ENCODE peak calls at places on chromosome 7, in five cellular contexts. Z, J, F, E and Q are unnamed samples.

GRCh38 chr7:115274-115911 is 77.0 kb upstream of the FAM20C start:
- DNase-seq in F (no peak), Z (peak), J (peak), E (no peak), Q (no peak)

GRCh38 chr7:127938588-127938987 is 92.6 kb downstream of the LRRC4 start:
- DNase-seq in J (peak), Z (peak), F (no peak), E (no peak), Q (no peak)

GRCh38 chr7:27491534-27491933 is 171.1 kb downstream of the HIBADH start:
- DNase-seq in E (no peak), F (no peak), Z (no peak), J (no peak), Q (no peak)

GRCh38 chr7:17713584-17713983 is 226.7 kb downstream of the SNX13 start:
- DNase-seq in F (no peak), J (peak), Z (no peak), E (no peak), Q (no peak)

GRCh38 chr7:30778246-30779025 is 7.2 kb downstream of the MINDY4 start:
- DNase-seq in J (peak), F (no peak), E (peak), Z (no peak), Q (no peak)

GRCh38 chr7:149144996-149145850 is 2.0 kb upstream of the ZNF398 start:
- DNase-seq in F (no peak), Z (no peak), E (no peak), J (no peak), Q (peak)

GRCh38 chr7:28573059-28573553 is 160.8 kb downstream of the CREB5 start:
- DNase-seq in J (peak), E (peak), F (no peak), Z (no peak), Q (no peak)

GRCh38 chr7:1228535-1229333 is 3.9 kb upstream of the UNCX start:
- DNase-seq in F (no peak), Z (no peak), J (no peak), E (no peak), Q (no peak)

GRCh38 chr7:30563326-30563942 is 31.2 kb upstream of the GARS1 start:
- DNase-seq in F (no peak), J (peak), E (no peak), Z (no peak), Q (no peak)

GRCh38 chr7:26658080-26658697 is 206.2 kb downstream of the SKAP2 start:
- DNase-seq in F (no peak), J (no peak), Z (no peak), E (no peak), Q (no peak)

GRCh38 chr7:115146148-115146547 is 224.3 kb downstream of the MDFIC start:
- DNase-seq in E (no peak), F (no peak), Z (no peak), J (no peak), Q (no peak)

GRCh38 chr7:145478551-145478950 is 638.0 kb upstream of the CNTNAP2 start:
- DNase-seq in J (no peak), E (no peak), F (no peak), Z (no peak), Q (no peak)

GRCh38 chr7:152661479-152661878 is 14.5 kb downstream of the XRCC2 start:
- DNase-seq in J (no peak), Z (no peak), E (no peak), F (no peak), Q (no peak)

GRCh38 chr7:135185471-135186260 is 15.2 kb upstream of the CYREN start:
- DNase-seq in E (no peak), F (no peak), Z (no peak), J (no peak), Q (no peak)
- TF ChIP-seq POLR2A in E (no peak), F (no peak), Z (no peak), J (no peak), Q (no peak)

GRCh38 chr7:113751547-113751946 is 167.3 kb downstream of the PPP1R3A start:
- DNase-seq in Z (no peak), E (no peak), J (no peak), F (no peak), Q (no peak)
- TF ChIP-seq POLR2A in Z (no peak), E (no peak), J (no peak), F (no peak), Q (no peak)

GRCh38 chr7:158204453-158204852 is 383.2 kb downstream of the PTPRN2 start:
- DNase-seq in Z (no peak), J (no peak), F (no peak), E (no peak), Q (no peak)
- TF ChIP-seq POLR2A in Z (no peak), J (no peak), F (no peak), E (no peak), Q (no peak)

DNA sequence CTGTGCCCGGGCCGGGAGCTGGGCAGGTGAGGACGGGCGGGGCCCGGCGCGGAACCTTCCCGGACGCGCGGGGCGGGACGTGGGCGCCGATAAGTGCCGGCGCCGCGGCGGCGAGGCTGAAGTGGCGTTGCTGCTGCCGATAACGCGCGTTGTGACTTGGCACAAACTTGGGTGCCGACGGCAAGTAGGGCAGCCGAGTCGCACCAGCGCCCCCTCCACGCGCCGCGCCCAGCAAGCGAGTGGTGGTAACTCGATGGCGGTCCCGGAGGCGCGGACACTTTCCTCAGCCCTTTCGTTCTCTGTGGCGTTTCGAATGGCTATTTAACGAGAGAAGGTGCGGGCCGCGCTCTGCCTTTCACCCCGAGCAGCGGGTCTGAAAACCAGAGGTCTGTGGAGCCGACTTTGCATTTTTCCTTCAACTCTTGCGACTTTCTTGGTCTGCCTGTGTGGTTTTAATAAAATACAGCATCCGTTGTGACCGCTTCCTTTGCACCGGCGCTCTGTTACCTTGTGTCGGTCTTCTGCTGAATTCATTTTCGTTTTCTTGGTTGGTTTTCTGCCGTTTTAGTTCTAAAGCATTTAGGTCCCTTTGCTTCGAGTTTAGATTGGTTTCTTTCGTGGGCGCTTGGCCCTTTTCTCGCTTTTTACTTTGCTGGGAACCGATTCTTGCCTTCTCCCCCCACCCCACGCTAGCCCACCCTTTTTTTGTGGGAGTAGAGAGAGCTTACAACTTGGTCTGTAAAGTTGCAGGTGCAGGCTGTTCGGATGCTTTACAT is 704 bp downstream of the STK17A start:
- DNase-seq in F (no peak), Z (peak), E (peak), J (peak), Q (peak)
- TF ChIP-seq POLR2A in F (peak), Z (no peak), E (no peak), J (no peak), Q (peak)

DNA sequence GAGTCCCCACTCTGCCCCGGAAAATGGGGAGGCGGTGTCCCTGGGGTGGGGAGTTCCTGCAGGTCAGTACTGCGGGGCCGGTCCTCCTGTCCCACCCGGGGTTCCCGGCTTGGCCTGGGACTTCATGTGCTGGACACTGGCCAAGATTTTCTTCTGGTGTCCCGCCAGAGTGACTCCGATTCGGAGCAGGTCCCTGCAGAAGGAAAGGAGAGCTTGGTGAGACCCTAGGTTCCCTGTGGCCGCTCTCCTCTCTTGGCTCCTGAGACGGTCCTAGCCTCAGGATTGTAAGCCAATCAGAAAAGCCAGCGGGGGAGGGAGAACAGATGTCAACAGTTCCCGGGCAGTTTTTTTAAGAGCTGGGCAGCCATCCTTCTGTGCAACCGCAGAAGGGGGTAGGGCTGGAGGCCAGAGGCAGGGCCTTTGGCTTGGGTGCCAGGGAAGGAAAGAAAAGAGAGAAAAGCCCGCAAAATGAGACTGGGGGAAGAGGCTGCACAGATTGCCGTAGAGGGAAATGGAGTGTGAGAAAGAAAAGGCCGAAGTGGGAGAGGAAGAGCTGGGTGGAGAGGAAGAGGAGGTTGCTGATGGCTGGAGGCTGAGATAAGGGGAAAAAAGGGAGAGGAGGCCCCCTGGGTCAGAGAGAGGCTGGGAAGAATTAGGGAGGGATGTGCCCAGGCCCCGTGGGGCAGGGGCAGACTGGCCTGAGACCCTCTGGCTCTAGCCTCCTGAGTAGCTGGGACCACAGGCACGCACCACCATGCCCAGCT is 23.7 kb downstream of the EPHB4 start:
- DNase-seq in F (peak), Z (peak), E (peak), J (peak), Q (peak)
- TF ChIP-seq POLR2A in F (no peak), Z (peak), E (no peak), J (no peak), Q (peak)

GRCh38 chr7:102146122-102146521 is 140.5 kb upstream of the SH2B2 start:
- DNase-seq in J (no peak), E (peak), F (no peak), Z (no peak), Q (no peak)
- TF ChIP-seq POLR2A in J (no peak), E (no peak), F (no peak), Z (no peak), Q (no peak)

GRCh38 chr7:32032211-32032610 is 38.0 kb downstream of the PDE1C start:
- DNase-seq in Z (no peak), E (no peak), F (no peak), J (no peak), Q (no peak)

GRCh38 chr7:32034052-32034451 is 36.2 kb downstream of the PDE1C start:
- DNase-seq in E (no peak), J (no peak), F (no peak), Z (no peak), Q (no peak)

GRCh38 chr7:32030904-32031692 is 39.1 kb downstream of the PDE1C start:
- DNase-seq in J (no peak), Z (no peak), F (no peak), E (no peak), Q (no peak)

GRCh38 chr7:32036557-32036956 is 33.6 kb downstream of the PDE1C start:
- DNase-seq in E (no peak), Z (no peak), J (peak), F (no peak), Q (no peak)

DNA sequence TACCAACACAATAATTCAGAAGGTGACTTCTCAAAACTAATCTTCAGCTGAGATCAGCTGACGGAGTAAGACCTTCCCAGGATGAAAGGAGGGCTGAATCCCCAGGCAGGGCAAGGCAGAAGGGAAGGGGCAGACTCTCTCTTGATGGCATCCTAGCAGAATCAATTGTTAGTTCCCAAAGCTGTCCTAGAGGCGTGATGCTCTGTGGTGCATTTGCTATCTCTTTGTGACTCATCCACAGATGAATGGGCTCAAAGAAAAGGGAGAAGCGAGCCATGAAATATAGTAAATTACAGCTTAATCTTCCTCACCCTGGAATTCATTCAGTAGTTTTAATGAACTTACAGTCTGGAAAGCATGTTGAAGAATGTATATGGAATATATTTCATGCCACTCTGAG is 37.2 kb downstream of the PDE1C start:
- DNase-seq in E (no peak), F (no peak), J (no peak), Z (no peak), Q (no peak)
- TF ChIP-seq POLR2A in E (no peak), F (no peak), J (no peak), Z (no peak), Q (no peak)

GRCh38 chr7:45921381-45921698 is 268 bp upstream of the IGFBP3 start:
- DNase-seq in J (no peak), E (peak), F (no peak), Z (no peak), Q (no peak)

GRCh38 chr7:45919231-45919825 is 1.7 kb downstream of the IGFBP3 start:
- DNase-seq in E (no peak), J (no peak), F (no peak), Z (no peak), Q (no peak)

GRCh38 chr7:45921699-45922519 is 837 bp upstream of the IGFBP3 start:
- DNase-seq in Z (no peak), E (peak), J (peak), F (no peak), Q (peak)

GRCh38 chr7:45919947-45920542 is 1.0 kb downstream of the IGFBP3 start:
- DNase-seq in Z (no peak), J (no peak), F (no peak), E (no peak), Q (no peak)

GRCh38 chr7:45920543-45921380 is at the start of gene IGFBP3:
- DNase-seq in E (peak), Z (no peak), F (no peak), J (peak), Q (peak)
- TF ChIP-seq POLR2A in E (no peak), Z (no peak), F (no peak), J (peak), Q (no peak)

DNA sequence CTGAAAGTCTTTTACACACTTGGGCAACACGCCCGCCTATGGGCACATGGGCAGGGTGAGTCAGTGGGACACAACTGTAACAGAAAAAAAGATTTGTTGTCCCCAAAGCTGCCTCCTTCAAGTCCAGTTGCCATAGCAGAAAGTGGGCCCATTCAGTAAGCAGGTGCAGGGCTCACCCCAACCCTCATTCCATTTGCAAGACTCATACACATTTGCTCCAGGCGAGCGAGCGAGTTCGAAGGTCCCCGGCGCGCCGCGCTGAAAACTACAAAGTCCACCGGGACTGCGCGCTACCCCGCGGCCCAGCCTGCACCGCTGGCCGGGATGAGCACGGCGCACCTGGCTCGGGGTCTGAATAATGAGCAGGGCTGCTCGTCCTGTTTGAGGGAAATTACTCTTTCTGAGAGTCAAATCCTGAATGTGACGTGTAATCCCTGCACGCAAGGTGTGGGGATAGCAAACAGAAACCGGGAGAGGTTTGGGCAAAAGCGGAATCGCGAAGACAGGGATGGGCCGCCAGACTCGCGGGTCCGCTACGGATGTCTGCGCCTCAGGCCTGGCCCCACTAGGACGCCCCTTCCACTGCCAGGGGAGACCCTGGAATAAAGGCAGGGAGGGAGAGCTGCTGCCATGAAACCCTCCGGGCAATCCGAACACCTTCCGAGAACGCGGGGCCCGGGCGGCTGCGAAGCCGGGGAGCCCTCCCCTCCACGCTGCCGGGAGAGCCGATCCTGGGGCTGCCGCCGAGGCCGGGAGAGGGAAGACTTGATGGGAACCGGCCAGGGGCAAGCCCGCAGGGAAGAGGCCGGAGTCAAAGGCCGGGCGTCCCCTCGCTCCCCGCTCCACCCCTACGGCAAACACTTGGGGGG is 982 bp downstream of the COBL start:
- DNase-seq in J (no peak), Z (no peak), F (no peak), E (no peak), Q (no peak)
- TF ChIP-seq POLR2A in J (no peak), Z (no peak), F (no peak), E (no peak), Q (no peak)